ENCODE peak calls at places on chromosomes 11 and 22, in four cellular contexts. I is brain microvascular endothelial cell, L is stomach, F is lower lobe of right lung. H is an unnamed sample. For H3K36me3, the result is how much of the 10 kb centered on the place peaks cover.

GRCh38 chr22:29110946-29111345 is 38.1 kb downstream of the KREMEN1 start:
- DNase-seq in I (no peak), L (no peak), F (no peak), H (no peak)

GRCh38 chr11:14380947-14381555 is 22.1 kb upstream of the RRAS2 start:
- DNase-seq in F (peak), L (peak), I (no peak), H (peak)

GRCh38 chr11:63510360-63511130 is 4.7 kb downstream of the LGALS12 start:
- DNase-seq in L (peak), I (no peak), F (peak), H (peak)

GRCh38 chr22:46737105-46737975 is 712 bp downstream of the CERK start:
- DNase-seq in I (no peak), F (no peak), L (no peak), H (peak)

GRCh38 chr11:75422248-75423231 is 10.5 kb downstream of the KLHL35 start:
- DNase-seq in L (peak), F (peak), I (no peak), H (no peak)

GRCh38 chr22:24265734-24266133 is 4.9 kb upstream of the SPECC1L start:
- DNase-seq in F (no peak), I (no peak), L (no peak), H (no peak)

GRCh38 chr22:39181778-39182177 is 29.3 kb upstream of the CBX7 start:
- DNase-seq in F (peak), L (no peak), I (no peak), H (peak)

GRCh38 chr11:102171101-102171500 is 60.9 kb downstream of the YAP1 start:
- DNase-seq in L (no peak), F (no peak), I (no peak), H (no peak)

GRCh38 chr11:45106440-45106839 is 40.0 kb upstream of the PRDM11 start:
- DNase-seq in I (no peak), L (no peak), F (no peak), H (no peak)

GRCh38 chr11:5992604-5993251 is 5.9 kb upstream of the OR52L1 start:
- DNase-seq in F (no peak), L (no peak), I (peak), H (no peak)

GRCh38 chr11:8247312-8247711 is 16.4 kb downstream of the LMO1 start:
- DNase-seq in I (no peak), F (peak), L (peak), H (peak)

GRCh38 chr11:3955299-3955665 is 99.8 kb downstream of the STIM1 start:
- DNase-seq in I (no peak), L (no peak), F (no peak), H (no peak)

GRCh38 chr11:2694995-2695939 is 4.5 kb downstream of the KCNQ1OT1 start:
- DNase-seq in F (no peak), L (no peak), I (no peak), H (peak)

GRCh38 chr22:46367707-46368191 is 32.2 kb downstream of the TRMU start:
- DNase-seq in I (peak), L (peak), F (peak), H (peak)

GRCh38 chr11:17266781-17267180 is 9.8 kb upstream of the NUCB2 start:
- DNase-seq in I (no peak), L (no peak), F (no peak), H (no peak)

GRCh38 chr11:114478768-114479167 is 39.5 kb downstream of the REXO2 start:
- DNase-seq in L (no peak), I (no peak), F (no peak), H (no peak)

GRCh38 chr11:64163951-64164350 is 2.0 kb downstream of the MACROD1 start:
- DNase-seq in I (no peak), L (no peak), F (no peak), H (no peak)

GRCh38 chr22:31329029-31329428 is 17.1 kb downstream of the PATZ1 start:
- DNase-seq in I (no peak), F (no peak), L (no peak), H (no peak)

GRCh38 chr11:126352934-126353801 is 2.3 kb upstream of the ST3GAL4 start:
- DNase-seq in I (peak), F (no peak), L (no peak), H (no peak)

GRCh38 chr11:46281374-46281831 is 3.9 kb downstream of the CREB3L1 start:
- DNase-seq in I (no peak), L (peak), F (no peak), H (no peak)

GRCh38 chr11:96008161-96008560 is 84.3 kb upstream of the MTMR2 start:
- DNase-seq in L (no peak), I (no peak), F (no peak), H (no peak)

GRCh38 chr11:74909812-74910211 is 39.1 kb downstream of the XRRA1 start:
- DNase-seq in F (no peak), L (no peak), I (no peak), H (no peak)

GRCh38 chr11:129373489-129373953 is 2.1 kb upstream of the BARX2 start:
- DNase-seq in L (no peak), I (no peak), F (peak), H (no peak)

GRCh38 chr11:57223601-57224000 is 13.4 kb downstream of the APLNR start:
- DNase-seq in F (no peak), L (no peak), I (no peak), H (no peak)

GRCh38 chr11:129854229-129854805 is 38.7 kb downstream of the TMEM45B start:
- DNase-seq in I (no peak), L (no peak), F (no peak), H (no peak)

GRCh38 chr11:121452609-121453150 is at the start of gene SORL1-AS1:
- DNase-seq in I (no peak), F (no peak), L (no peak), H (no peak)

GRCh38 chr22:47612136-47612910 is 849.9 kb downstream of the TBC1D22A start:
- DNase-seq in L (no peak), I (no peak), F (peak), H (peak)

GRCh38 chr11:58616594-58616993 is 5.9 kb upstream of the CNTF start:
- DNase-seq in F (no peak), L (no peak), I (peak), H (no peak)

GRCh38 chr11:44990665-44991064 is 40.0 kb upstream of the TP53I11 start:
- DNase-seq in F (no peak), L (no peak), I (no peak), H (no peak)

GRCh38 chr11:47394322-47395224 is 13.8 kb upstream of the SLC39A13 start:
- DNase-seq in L (peak), F (peak), I (peak), H (peak)

GRCh38 chr11:65479184-65480145 is 19.4 kb upstream of the MALAT1 start:
- DNase-seq in I (peak), F (no peak), L (peak), H (no peak)
- TF ChIP-seq CTCF in I (peak), F (peak), L (no peak), H (no peak)

GRCh38 chr11:117010808-117011540 is 87.3 kb downstream of the SIK3 start:
- DNase-seq in F (no peak), L (no peak), I (peak), H (no peak)
- H3K4me3 ChIP-seq in F (no peak), L (no peak), I (no peak), H (no peak)

DNA sequence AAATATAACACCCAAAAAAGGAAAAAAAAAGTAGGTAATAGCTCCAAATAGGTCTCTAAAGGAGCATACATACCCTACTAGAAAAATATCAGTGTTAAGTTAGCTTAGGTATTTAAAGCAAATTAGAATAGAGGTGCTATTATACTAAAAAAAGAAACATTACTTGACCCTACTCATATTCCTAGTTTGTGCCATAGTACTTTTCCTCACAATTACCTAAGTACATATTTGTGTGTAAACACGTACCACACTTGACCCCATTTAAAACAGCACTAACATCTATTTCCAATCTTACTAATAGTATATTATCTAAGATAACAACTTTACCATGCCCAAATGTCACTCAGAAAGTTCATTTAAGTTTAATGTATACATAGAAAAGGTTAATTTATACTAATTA is 57.7 kb downstream of the PICALM start:
- DNase-seq in L (no peak), F (no peak), I (no peak), H (no peak)
- H3K36me3 ChIP-seq in L (half or more), F (half or more), I (under half), H (half or more)

DNA sequence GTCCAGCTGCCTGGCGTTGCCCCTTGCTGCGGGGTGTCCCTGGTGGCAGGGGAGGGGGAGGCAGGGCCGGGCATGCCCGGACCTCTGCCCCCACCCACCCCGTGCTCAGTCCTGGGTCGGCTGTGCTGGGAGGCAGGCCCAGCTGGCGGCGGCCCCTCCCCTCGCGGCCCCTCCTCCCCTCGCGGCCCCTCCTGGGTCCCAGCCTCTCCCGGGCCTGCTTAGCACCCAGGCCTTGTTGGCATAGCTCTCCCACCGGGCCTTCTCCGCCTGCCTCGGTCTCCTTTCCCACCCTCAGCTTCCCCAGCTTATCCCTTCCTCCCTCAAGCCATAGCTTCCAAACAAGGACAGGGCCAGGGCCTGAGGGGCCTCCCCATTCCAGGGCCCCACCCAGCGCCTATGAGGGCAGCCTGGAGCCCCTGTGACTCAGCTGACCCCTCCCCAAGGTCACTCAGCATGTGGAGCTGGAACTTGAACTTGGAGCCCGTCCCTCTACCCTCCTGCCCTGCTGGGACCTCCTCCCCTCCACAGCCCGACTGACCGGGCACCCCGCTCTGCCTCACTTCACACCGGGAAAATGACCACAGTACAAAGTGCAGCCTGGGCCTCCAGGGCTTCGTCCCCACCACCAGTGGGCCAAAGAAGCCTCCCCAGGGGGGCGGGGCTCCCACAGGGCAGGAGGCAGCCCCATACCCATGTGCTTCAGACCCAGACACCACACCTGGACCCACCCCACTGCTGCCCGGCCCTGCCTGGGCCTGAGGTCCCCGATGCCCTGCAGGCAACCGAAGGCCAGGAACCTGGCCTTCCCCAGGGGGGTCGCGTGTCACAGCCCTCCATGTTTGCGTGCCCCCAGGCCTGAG is 1.2 kb downstream of the EPS8L2 start:
- DNase-seq in I (no peak), F (peak), L (peak), H (peak)
- TF ChIP-seq CTCF in I (peak), F (no peak), L (no peak), H (peak)

GRCh38 chr11:65388731-65389130 is 2.3 kb downstream of the FRMD8 start:
- DNase-seq in F (no peak), L (no peak), I (no peak), H (no peak)
- H3K4me3 ChIP-seq in F (no peak), L (peak), I (peak), H (no peak)

DNA sequence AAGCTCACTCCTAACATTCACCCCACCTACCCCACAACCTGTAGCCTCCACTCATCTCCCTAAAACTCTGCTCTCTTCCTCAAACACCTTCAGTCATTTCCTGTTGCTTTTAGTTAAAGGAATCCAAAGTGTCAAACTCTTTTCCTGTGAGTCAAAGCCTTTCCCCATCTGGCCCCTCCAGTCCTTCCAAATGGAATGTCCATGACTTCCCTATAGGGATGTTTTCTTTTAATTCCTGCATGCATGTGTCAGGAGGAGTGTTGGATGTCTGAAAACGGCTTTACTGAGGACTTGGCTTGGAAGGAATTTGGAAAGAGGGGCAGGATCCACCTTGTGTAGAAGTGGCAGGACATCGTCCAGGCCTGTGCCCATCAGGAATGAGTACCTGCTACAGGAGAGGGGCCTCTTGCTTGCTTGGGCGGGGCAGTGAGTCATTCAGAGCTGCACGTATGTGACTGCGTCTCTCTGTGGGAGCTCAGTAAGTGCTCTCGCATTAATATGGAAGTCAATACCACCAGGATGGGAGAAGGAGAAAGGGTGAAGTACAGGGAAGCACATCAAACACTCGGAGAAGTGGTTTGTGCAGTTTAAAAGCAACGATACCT is 491.9 kb downstream of the OPCML start:
- DNase-seq in L (no peak), F (no peak), I (no peak), H (no peak)
- H3K36me3 ChIP-seq in L (under half), F (under half), I (under half), H (under half)

GRCh38 chr11:83219095-83219494 is 25.6 kb downstream of the ANKRD42 start:
- DNase-seq in I (no peak), F (no peak), L (no peak), H (no peak)
- TF ChIP-seq CTCF in I (peak), F (no peak), L (no peak), H (peak)

DNA sequence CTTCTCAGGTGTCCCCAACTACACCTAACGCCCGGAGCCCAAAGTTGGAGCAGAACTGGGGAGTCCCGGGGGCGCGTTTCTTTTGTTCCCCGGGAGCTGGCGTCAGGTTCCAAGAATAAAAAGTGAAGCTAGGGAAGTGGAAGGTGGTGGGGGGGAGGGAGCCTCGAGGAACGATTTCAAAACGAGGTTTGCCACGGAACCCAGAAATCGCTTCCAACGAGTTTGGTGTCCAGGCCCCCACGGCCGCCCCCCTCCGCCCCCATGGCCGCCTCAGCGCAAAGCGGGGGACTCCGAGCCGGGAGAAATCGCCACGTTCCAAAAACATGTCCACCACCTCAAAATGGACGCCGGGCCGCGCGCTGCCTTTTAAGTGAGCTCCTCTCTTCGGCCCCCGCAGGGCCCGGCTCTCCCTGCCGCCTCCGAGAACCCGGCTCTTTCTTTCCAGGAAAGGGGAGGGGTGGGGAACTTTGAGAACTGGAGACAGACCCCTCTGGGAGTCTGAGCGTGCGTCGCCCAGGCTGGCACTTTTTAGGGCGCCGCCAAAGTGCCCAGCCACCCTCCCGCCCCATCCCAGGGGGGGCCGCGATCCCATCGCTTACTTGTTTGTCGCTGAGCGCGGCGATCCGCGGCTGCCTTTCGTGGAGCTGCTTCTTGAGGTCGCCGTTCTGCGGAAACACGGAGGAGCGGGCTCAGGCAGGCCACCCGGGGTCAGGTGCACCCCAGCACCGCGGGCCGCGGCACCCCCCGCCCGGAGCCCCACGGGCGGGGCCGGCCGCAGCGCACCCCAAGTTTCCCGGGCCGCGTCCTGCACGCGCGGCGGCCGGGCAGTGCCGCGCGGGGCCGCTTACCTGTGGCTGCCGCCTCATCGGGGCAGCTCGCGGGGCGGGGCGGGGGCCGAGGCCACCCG is 1.6 kb downstream of the PHF21B start:
- DNase-seq in I (no peak), L (no peak), F (no peak), H (peak)
- H3K4me3 ChIP-seq in I (peak), L (peak), F (peak), H (no peak)

DNA sequence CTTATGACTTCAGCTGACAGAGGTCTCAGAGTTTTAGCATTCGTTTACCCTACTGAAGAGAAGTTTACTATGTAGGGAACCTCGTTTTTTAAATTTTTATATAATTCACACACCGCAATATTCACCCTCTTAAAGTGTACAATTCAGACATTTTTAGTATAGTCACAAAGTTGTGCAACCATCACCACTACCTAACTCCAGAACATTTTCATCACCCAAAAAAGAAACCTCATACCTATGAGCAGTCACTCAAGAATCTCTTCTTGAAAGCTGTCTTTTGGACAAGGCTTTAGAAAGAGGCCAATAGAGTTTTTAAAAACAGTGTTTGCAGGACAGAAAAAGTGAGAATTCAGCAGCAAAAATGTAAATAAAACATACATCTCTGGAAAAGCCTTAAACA is 39.5 kb upstream of the CLNS1A start:
- DNase-seq in L (no peak), F (no peak), I (no peak), H (no peak)
- H3K36me3 ChIP-seq in L (half or more), F (half or more), I (under half), H (under half)

DNA sequence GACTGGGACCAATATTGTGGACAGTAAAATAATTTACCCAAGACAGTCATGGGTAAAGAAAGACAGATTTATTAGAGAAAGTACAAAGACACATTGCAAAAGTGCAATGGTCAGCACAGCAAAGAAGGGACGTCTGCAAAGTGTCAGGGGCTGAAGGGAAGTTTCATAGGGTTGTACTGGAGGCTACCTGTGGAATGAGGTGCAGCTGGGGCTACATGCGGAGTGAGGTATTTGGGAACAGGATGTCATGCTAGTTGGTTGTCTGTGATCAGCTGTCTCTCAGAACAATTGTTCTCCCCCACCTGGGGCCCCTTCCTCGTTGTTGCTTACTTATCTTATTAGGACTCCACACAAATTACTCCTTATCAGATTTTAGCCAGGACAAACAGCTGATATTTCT is 11.4 kb upstream of the APOL3 start:
- DNase-seq in L (no peak), F (no peak), I (no peak), H (no peak)
- TF ChIP-seq CTCF in L (no peak), F (no peak), I (no peak), H (no peak)

H was measured in right lobe of liver.